ENCODE peak calls at places on chromosomes 12 and 14, in ten cellular contexts. C is PC-3, U is adrenal gland, B is neural progenitor cell, D is PC-9, R is lower lobe of right lung, I is H9, Y is thoracic aorta, V is heart left ventricle, J is HCT116. E is an unnamed sample. For H3K9me3, the result is how much of the 10 kb centered on the place peaks cover.

GRCh38 chr14:70782361-70782760 is 27.0 kb downstream of the MAP3K9 start:
- DNase-seq in C (peak), U (no peak), B (no peak), D (peak), R (no peak), I (no peak), Y (no peak), V (no peak), J (no peak), E (no peak)

GRCh38 chr12:106108187-106108816 is 30.5 kb downstream of the NUAK1 start:
- DNase-seq in C (no peak), U (no peak), B (no peak), D (no peak), R (no peak), I (peak), Y (no peak), V (no peak), J (no peak), E (no peak)

GRCh38 chr14:37122919-37123639 is 49.3 kb downstream of the SLC25A21 start:
- DNase-seq in C (peak), U (no peak), B (no peak), D (no peak), R (no peak), I (no peak), Y (no peak), V (no peak), J (no peak), E (no peak)

GRCh38 chr12:104653730-104654328 is 197.1 kb downstream of the CHST11 start:
- DNase-seq in C (peak), U (no peak), B (peak), D (no peak), R (no peak), I (peak), Y (no peak), V (no peak), J (no peak), E (no peak)

GRCh38 chr12:24066865-24067264 is 117.4 kb upstream of the SOX5 start:
- DNase-seq in C (peak), U (no peak), B (no peak), D (no peak), R (no peak), I (no peak), Y (no peak), V (no peak), J (no peak), E (no peak)

GRCh38 chr14:35402323-35403084 is 2.0 kb downstream of the NFKBIA start:
- DNase-seq in C (no peak), U (no peak), B (no peak), D (no peak), R (no peak), I (no peak), Y (no peak), V (no peak), J (no peak), E (no peak)

GRCh38 chr12:114926341-114926740 is 242.4 kb upstream of the TBX3 start:
- DNase-seq in C (no peak), U (no peak), B (no peak), D (no peak), R (no peak), I (no peak), Y (no peak), V (no peak), J (no peak), E (no peak)

GRCh38 chr12:32471601-32472001 is 72.2 kb downstream of the FGD4 start:
- DNase-seq in C (peak), U (no peak), B (no peak), D (no peak), R (no peak), I (no peak), Y (no peak), V (no peak), J (no peak), E (no peak)

GRCh38 chr14:52222901-52223300 is 44.6 kb upstream of the PTGDR start:
- DNase-seq in C (no peak), U (no peak), B (peak), D (no peak), R (no peak), I (no peak), Y (no peak), V (no peak), J (no peak), E (no peak)

GRCh38 chr12:11892065-11892391 is 178.7 kb upstream of the BCL2L14 start:
- DNase-seq in C (no peak), U (no peak), B (no peak), D (no peak), R (no peak), I (no peak), Y (no peak), V (no peak), J (no peak), E (no peak)

GRCh38 chr14:35380794-35381193 is 23.8 kb downstream of the NFKBIA start:
- DNase-seq in C (peak), U (no peak), B (no peak), D (no peak), R (no peak), I (no peak), Y (no peak), V (no peak), J (no peak), E (no peak)

GRCh38 chr14:22538671-22539228 is 50.3 kb downstream of the DAD1 start:
- DNase-seq in C (no peak), U (no peak), B (no peak), D (no peak), R (no peak), I (no peak), Y (no peak), V (no peak), J (no peak), E (no peak)

GRCh38 chr14:77318006-77318553 is 2.6 kb downstream of the POMT2 start:
- DNase-seq in C (no peak), U (no peak), B (no peak), D (no peak), R (no peak), I (no peak), Y (no peak), V (no peak), J (no peak), E (no peak)

GRCh38 chr14:94601961-94602391 is 10.2 kb upstream of the SERPINA3 start:
- DNase-seq in C (peak), U (peak), B (no peak), D (no peak), R (no peak), I (peak), Y (peak), V (peak), J (peak), E (no peak)

GRCh38 chr12:111596985-111597730 is 2.0 kb downstream of the ATXN2 start:
- DNase-seq in C (peak), U (peak), B (peak), D (peak), R (peak), I (peak), Y (no peak), V (peak), J (peak), E (no peak)

GRCh38 chr12:47963340-47964040 is at the start of gene TMEM106C:
- DNase-seq in C (peak), U (peak), B (peak), D (peak), R (peak), I (peak), Y (peak), V (peak), J (peak), E (peak)

GRCh38 chr12:101935769-101936741 is 58.7 kb downstream of the DRAM1 start:
- DNase-seq in C (peak), U (no peak), B (no peak), D (peak), R (no peak), I (no peak), Y (no peak), V (peak), J (no peak), E (no peak)

GRCh38 chr12:16330554-16330953 is 16.9 kb upstream of the MGST1 start:
- DNase-seq in C (no peak), U (no peak), B (no peak), D (no peak), R (no peak), I (no peak), Y (no peak), V (no peak), J (no peak), E (no peak)

GRCh38 chr12:52534482-52534881 is 14.3 kb upstream of the KRT5 start:
- DNase-seq in C (peak), U (no peak), B (no peak), D (no peak), R (no peak), I (no peak), Y (no peak), V (no peak), J (no peak), E (no peak)

GRCh38 chr12:88923631-88924030 is 343.4 kb upstream of the KITLG start:
- DNase-seq in C (no peak), U (no peak), B (no peak), D (no peak), R (no peak), I (no peak), Y (no peak), V (no peak), J (no peak), E (no peak)

GRCh38 chr12:65184858-65185229 is 15.5 kb downstream of the LEMD3 start:
- DNase-seq in C (no peak), U (no peak), B (no peak), D (no peak), R (no peak), I (no peak), Y (no peak), V (no peak), J (no peak), E (no peak)

GRCh38 chr14:77040995-77041744 is 12.7 kb upstream of the IRF2BPL start:
- DNase-seq in C (peak), U (no peak), B (no peak), D (no peak), R (no peak), I (no peak), Y (no peak), V (no peak), J (no peak), E (peak)

GRCh38 chr12:51820721-51821422 is 27.6 kb downstream of the FIGNL2 start:
- DNase-seq in C (peak), U (no peak), B (peak), D (no peak), R (peak), I (peak), Y (no peak), V (peak), J (no peak), E (peak)

GRCh38 chr14:26995301-26995700 is 397.5 kb upstream of the NOVA1 start:
- DNase-seq in C (no peak), U (no peak), B (no peak), D (no peak), R (no peak), I (no peak), Y (no peak), V (no peak), J (no peak), E (no peak)

GRCh38 chr14:19900999-19901398 is 19.4 kb upstream of the OR4K5 start:
- DNase-seq in C (no peak), U (no peak), B (no peak), D (no peak), R (no peak), I (no peak), Y (no peak), V (no peak), J (no peak), E (no peak)

DNA sequence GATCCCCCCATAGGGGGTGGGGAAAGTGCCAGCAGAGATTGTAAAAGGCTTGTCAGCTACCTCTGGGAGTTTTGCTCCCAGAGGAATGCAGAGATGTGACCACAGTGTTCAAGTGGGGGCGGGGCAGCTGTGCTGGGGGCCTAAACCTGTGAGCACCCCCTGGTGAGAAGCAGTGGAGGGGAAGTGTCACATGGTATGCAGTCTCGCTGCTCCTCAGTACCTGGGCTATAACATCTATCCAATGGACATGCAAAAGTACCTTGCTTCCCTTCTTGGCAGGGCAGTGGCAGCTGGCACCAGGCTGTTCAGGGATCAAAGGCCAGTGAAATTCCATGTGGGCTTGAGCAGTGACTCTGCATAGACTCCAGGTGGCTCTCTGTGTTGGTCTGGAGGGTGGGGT is 20.3 kb downstream of the OR4K2 start:
- DNase-seq in C (no peak), U (no peak), B (no peak), D (no peak), R (no peak), I (no peak), Y (no peak), V (no peak), J (no peak), E (no peak)
- H3K9me3 ChIP-seq in C (under half), U (under half), B (half or more), D (under half), R (under half), I (half or more), Y (under half), V (half or more), J (half or more), E (under half)

GRCh38 chr12:34214011-34214410 is 191.7 kb downstream of the ALG10 start:
- DNase-seq in C (no peak), U (no peak), B (no peak), D (no peak), R (no peak), I (no peak), Y (no peak), V (no peak), J (no peak), E (no peak)
- H3K9me3 ChIP-seq in C (under half), U (under half), B (under half), D (under half), R (under half), I (under half), Y (under half), V (under half), J (under half), E (under half)

GRCh38 chr12:130449291-130449690 is 111.6 kb downstream of the PIWIL1 start:
- DNase-seq in C (no peak), U (no peak), B (no peak), D (no peak), R (no peak), I (no peak), Y (no peak), V (no peak), J (no peak), E (no peak)
- H3K9me3 ChIP-seq in C (under half), U (under half), B (under half), D (under half), R (under half), I (under half), Y (under half), V (under half), J (under half), E (under half)

DNA sequence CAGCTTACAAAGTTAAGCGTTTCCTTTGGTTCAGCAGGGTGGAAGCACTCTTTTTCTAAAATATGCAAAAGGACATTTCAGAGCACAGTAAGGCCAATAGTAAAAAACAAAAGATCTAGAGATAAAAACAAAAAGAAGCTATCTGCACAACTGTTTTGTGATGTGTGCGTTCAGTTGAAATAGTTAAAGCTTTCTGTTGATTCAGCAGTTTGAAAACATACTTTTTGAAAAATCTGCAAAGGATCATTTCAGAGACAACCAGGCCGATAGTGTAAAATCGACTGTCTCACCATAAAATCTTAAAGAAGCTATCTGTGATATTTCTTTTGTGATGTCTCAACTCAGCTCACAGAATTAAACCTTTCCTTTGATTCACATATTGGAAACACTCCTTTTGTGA is 300.0 kb upstream of the ALG10B start:
- DNase-seq in C (no peak), U (no peak), B (no peak), D (no peak), R (no peak), I (no peak), Y (no peak), V (no peak), J (no peak), E (no peak)
- H3K9me3 ChIP-seq in C (under half), U (under half), B (half or more), D (under half), R (half or more), I (half or more), Y (under half), V (half or more), J (under half), E (under half)

GRCh38 chr14:104355101-104355691 is 216.8 kb downstream of the KIF26A start:
- DNase-seq in C (no peak), U (no peak), B (no peak), D (no peak), R (no peak), I (peak), Y (no peak), V (no peak), J (no peak), E (peak)
- H3K9me3 ChIP-seq in C (under half), U (under half), B (under half), D (under half), R (under half), I (under half), Y (under half), V (under half), J (under half), E (under half)

GRCh38 chr12:113345318-113345717 is 10.4 kb upstream of the SLC8B1 start:
- DNase-seq in C (no peak), U (no peak), B (no peak), D (no peak), R (no peak), I (no peak), Y (no peak), V (no peak), J (no peak), E (no peak)
- H3K9me3 ChIP-seq in C (under half), U (under half), B (under half), D (under half), R (under half), I (under half), Y (under half), V (under half), J (under half), E (under half)

DNA sequence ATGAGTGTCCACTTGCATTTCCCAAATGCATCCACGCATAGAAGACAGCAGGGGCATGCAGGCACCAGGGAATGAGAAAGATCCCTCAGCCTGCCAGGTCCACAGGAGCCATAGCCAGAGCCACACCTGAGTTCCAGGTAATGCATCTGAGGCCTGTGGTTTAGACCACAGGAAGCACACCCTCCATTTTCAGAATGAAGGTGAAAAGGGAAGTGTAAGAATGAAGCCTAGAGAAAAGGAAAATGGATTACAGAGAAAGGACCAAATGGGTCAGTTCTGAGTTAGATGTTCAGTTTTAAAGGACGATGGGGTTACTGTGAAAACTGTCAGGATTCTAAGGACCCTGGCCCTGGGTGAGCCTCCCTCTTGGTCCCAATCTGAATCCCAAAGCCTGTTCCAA is 1283.2 kb downstream of the TMEM121 start:
- DNase-seq in C (no peak), U (no peak), B (no peak), D (no peak), R (no peak), I (no peak), Y (no peak), V (no peak), J (no peak), E (no peak)
- H3K9me3 ChIP-seq in C (under half), U (under half), B (under half), D (under half), R (under half), I (half or more), Y (under half), V (under half), J (under half), E (under half)